ENCODE peak calls at places on chromosomes 6 and 20, in nine cellular contexts. J, C, A, D, H, Z, X, O and Q are unnamed samples.

GRCh38 chr20:35316086-35316485 is 23.9 kb upstream of the FAM83C start:
- DNase-seq in Z (no peak), J (no peak), X (no peak), A (no peak), O (no peak), D (no peak), H (no peak), C (no peak), Q (no peak)

GRCh38 chr6:10837009-10837691 is 1.2 kb downstream of the MAK start:
- DNase-seq in C (no peak), D (no peak), J (no peak), H (no peak), Z (peak), A (peak), O (peak), X (no peak), Q (peak)

GRCh38 chr20:54920491-54920890 is 445.1 kb downstream of the DOK5 start:
- DNase-seq in H (no peak), X (no peak), O (no peak), C (no peak), Z (no peak), D (no peak), A (no peak), J (no peak), Q (no peak)

GRCh38 chr6:138088307-138088744 is 18.9 kb downstream of the PERP start:
- DNase-seq in X (no peak), Z (no peak), D (no peak), O (no peak), C (no peak), A (no peak), J (peak), H (peak), Q (no peak)

GRCh38 chr6:21128601-21129000 is 464.9 kb upstream of the SOX4 start:
- DNase-seq in C (no peak), Z (no peak), H (no peak), X (no peak), O (no peak), A (no peak), J (no peak), D (no peak), Q (no peak)

GRCh38 chr6:132088150-132088549 is 137.0 kb upstream of the CCN2 start:
- DNase-seq in O (no peak), X (no peak), D (no peak), C (no peak), A (no peak), H (no peak), J (no peak), Z (no peak), Q (no peak)

GRCh38 chr6:147449405-147450161 is 58.9 kb upstream of the SAMD5 start:
- DNase-seq in X (no peak), O (no peak), H (no peak), J (no peak), D (no peak), A (no peak), Z (no peak), C (no peak), Q (no peak)

GRCh38 chr20:51995038-51995437 is 192.7 kb upstream of the SALL4 start:
- DNase-seq in Z (no peak), A (no peak), D (no peak), C (no peak), J (no peak), X (no peak), H (no peak), O (no peak), Q (no peak)

GRCh38 chr20:37316116-37316774 is 26.8 kb downstream of the MANBAL start:
- DNase-seq in J (no peak), H (no peak), C (no peak), X (no peak), A (no peak), Z (no peak), D (peak), O (no peak), Q (no peak)

GRCh38 chr6:51868591-51869355 is 218.6 kb downstream of the PKHD1 start:
- DNase-seq in H (no peak), O (no peak), C (no peak), X (no peak), D (no peak), J (no peak), A (no peak), Z (no peak), Q (no peak)

GRCh38 chr6:89009624-89010059 is 46.2 kb upstream of the RNGTT start:
- DNase-seq in H (no peak), X (no peak), A (no peak), C (no peak), O (no peak), J (no peak), D (no peak), Z (no peak), Q (no peak)